ENCODE peak calls at places on chromosomes 4 and X, in four cellular contexts. D is NCI-H2107; N is stimulated activated CD8-positive, alpha-beta memory T cell treated with anti-CD3 and anti-CD28 coated beads, Interleukin-12 subunit alpha, Interleukin-12 subunit beta, amount 100 ng/mL, for 1 hour; V is DMS79 treated with DMSO at 0.1 percent for 48 hours. C is an unnamed sample.

GRCh38 chr4:8768357-8768999 is 103.2 kb downstream of the HMX1 start:
- DNase-seq in N (no peak), D (no peak), V (no peak), C (no peak)

GRCh38 chr4:38925492-38926418 is 58.1 kb downstream of the FAM114A1 start:
- DNase-seq in D (no peak), N (no peak), V (no peak), C (no peak)

GRCh38 chr4:6582889-6583504 is 8.0 kb downstream of the MAN2B2 start:
- DNase-seq in N (no peak), V (no peak), D (no peak), C (no peak)

GRCh38 chr4:133969202-133969873 is 232.3 kb downstream of the PABPC4L start:
- DNase-seq in D (peak; percentile 0), N (no peak), V (no peak), C (peak; percentile 17)

GRCh38 chrX:38426785-38427184 is 74.4 kb downstream of the OTC start:
- DNase-seq in V (no peak), D (no peak), N (no peak), C (no peak)

GRCh38 chr4:127181001-127181400 is 451.8 kb upstream of the INTU start:
- DNase-seq in N (no peak), V (no peak), D (no peak), C (no peak)

GRCh38 chrX:128739539-128739938 is 687.3 kb upstream of the ACTRT1 start:
- DNase-seq in D (no peak), V (no peak), N (no peak), C (no peak)

GRCh38 chrX:123171781-123172180 is 12.3 kb upstream of the GRIA3 start:
- DNase-seq in N (no peak), V (no peak), D (no peak), C (no peak)

GRCh38 chr4:179196511-179196910 is 1754.3 kb upstream of the AGA start:
- DNase-seq in D (no peak), V (no peak), N (no peak), C (no peak)

GRCh38 chrX:3680459-3680858 is 33.0 kb downstream of the PRKX start:
- DNase-seq in V (no peak), N (no peak), D (no peak), C (no peak)

GRCh38 chr4:126364290-126364978 is 1049.7 kb downstream of the FAT4 start:
- DNase-seq in D (no peak), V (no peak), N (no peak), C (no peak)

GRCh38 chr4:6574747-6575502 is at the start of gene MAN2B2:
- DNase-seq in D (peak; percentile 52), V (peak; percentile 19), N (peak; percentile 63), C (peak; percentile 87)

GRCh38 chr4:83083925-83084475 is 30.5 kb downstream of the PLAC8 start:
- DNase-seq in D (no peak), N (peak; percentile 40), V (no peak), C (no peak)

GRCh38 chrX:27765718-27766117 is 42.1 kb upstream of the MAGEB10 start:
- DNase-seq in N (no peak), D (no peak), V (no peak), C (peak; percentile 1)

GRCh38 chr4:100588076-100588475 is 70.3 kb upstream of the EMCN start:
- DNase-seq in V (no peak), D (no peak), N (no peak), C (no peak)

GRCh38 chr4:128169245-128169644 is 108.1 kb downstream of the LARP1B start:
- DNase-seq in V (no peak), N (no peak), D (no peak), C (no peak)

GRCh38 chr4:155960522-155960921 is 6.9 kb upstream of the CTSO start:
- DNase-seq in V (no peak), N (no peak), D (no peak), C (no peak)

GRCh38 chr4:36863601-36864000 is 380.9 kb upstream of the NWD2 start:
- DNase-seq in N (no peak), D (no peak), V (no peak), C (no peak)

GRCh38 chr4:19399001-19399400 is 852.7 kb upstream of the SLIT2 start:
- DNase-seq in N (no peak), V (no peak), D (no peak), C (no peak)

GRCh38 chr4:4801013-4801412 is 58.5 kb upstream of the MSX1 start:
- DNase-seq in V (no peak), N (no peak), D (no peak), C (no peak)

GRCh38 chr4:73523126-73523525 is 41.6 kb downstream of the AFM start:
- DNase-seq in D (no peak), N (no peak), V (no peak), C (no peak)

GRCh38 chrX:103533428-103534216 is 14.3 kb upstream of the RAB40A start:
- DNase-seq in D (peak; percentile 23), N (peak; percentile 42), V (peak; percentile 58), C (peak; percentile 31)

GRCh38 chr4:139756391-139757180 is 91.0 kb downstream of the MGST2 start:
- DNase-seq in N (no peak), D (no peak), V (no peak), C (no peak)

GRCh38 chr4:139641218-139641617 is 24.4 kb upstream of the MGST2 start:
- DNase-seq in D (no peak), N (no peak), V (no peak), C (no peak)

GRCh38 chrX:20382518-20383291 is 116.0 kb upstream of the RPS6KA3 start:
- DNase-seq in D (no peak), N (no peak), V (no peak), C (peak; percentile 34)

GRCh38 chr4:1491630-1492457 is 85.6 kb upstream of the NKX1-1 start:
- DNase-seq in V (no peak), N (no peak), D (no peak), C (no peak)

GRCh38 chrX:13752646-13753045 is 18.1 kb downstream of the OFD1 start:
- DNase-seq in V (no peak), D (no peak), N (no peak), C (no peak)

GRCh38 chrX:111511477-111511876 is at the start of gene SERTM2:
- DNase-seq in N (no peak), D (no peak), V (no peak), C (no peak)

GRCh38 chr4:151097759-151098158 is 1.7 kb upstream of the RPS3A start:
- DNase-seq in N (no peak), V (no peak), D (no peak), C (no peak)

GRCh38 chr4:95638920-95639501 is 90.2 kb upstream of the UNC5C start:
- DNase-seq in V (no peak), D (no peak), N (no peak), C (no peak)

GRCh38 chr4:113502476-113502875 is 259.1 kb downstream of the CAMK2D start:
- DNase-seq in V (no peak), D (no peak), N (no peak), C (no peak)

C was measured in LoVo.